ENCODE peak calls at places on chromosomes 4 and X, in four cellular contexts. D is breast epithelium, T is germinal center, L is GM12891. K is an unnamed sample.

GRCh38 chr4:185238261-185238681 is 28.9 kb downstream of the SNX25 start:
- DNase-seq in D (no peak), L (no peak), T (no peak), K (peak)

GRCh38 chrX:68292471-68292870 is 140.8 kb downstream of the OPHN1 start:
- DNase-seq in D (no peak), L (no peak), T (no peak), K (no peak)

GRCh38 chrX:126551725-126552312 is 795 bp downstream of the DCAF12L1 start:
- DNase-seq in T (no peak), L (no peak), D (no peak), K (no peak)

GRCh38 chrX:110317820-110318663 is at the start of gene AMMECR1:
- DNase-seq in T (peak), D (peak), L (peak), K (peak)

GRCh38 chrX:72258174-72258573 is 18.9 kb downstream of the RPS4X start:
- DNase-seq in L (no peak), T (no peak), D (no peak), K (peak)

GRCh38 chr4:77073106-77073858 is 2.5 kb downstream of the CCNI start:
- DNase-seq in T (no peak), D (no peak), L (no peak), K (peak)

GRCh38 chrX:136227074-136227473 is 24.1 kb downstream of the MAP7D3 start:
- DNase-seq in L (no peak), D (no peak), T (no peak), K (no peak)

GRCh38 chr4:11700751-11701226 is 272.1 kb upstream of the HS3ST1 start:
- DNase-seq in L (no peak), T (no peak), D (no peak), K (peak)

GRCh38 chr4:71669291-71669690 is 114.6 kb downstream of the GC start:
- DNase-seq in T (no peak), L (no peak), D (no peak), K (no peak)

GRCh38 chr4:15010038-15010585 is 7.8 kb downstream of the CPEB2 start:
- DNase-seq in T (no peak), D (no peak), L (no peak), K (no peak)

GRCh38 chrX:96204928-96205327 is 479.7 kb upstream of the DIAPH2 start:
- DNase-seq in L (no peak), T (no peak), D (no peak), K (no peak)

GRCh38 chr4:122364700-122365404 is 14.0 kb upstream of the ADAD1 start:
- DNase-seq in T (no peak), L (no peak), D (no peak), K (no peak)

GRCh38 chrX:11665144-11666040 is at the start of gene ARHGAP6:
- DNase-seq in T (no peak), D (no peak), L (peak), K (peak)

GRCh38 chr4:165096776-165097175 is 15.9 kb downstream of the TMEM192 start:
- DNase-seq in L (no peak), T (peak), D (no peak), K (peak)

GRCh38 chrX:112851806-112852205 is 11.2 kb upstream of the AMOT start:
- DNase-seq in D (no peak), T (no peak), L (no peak), K (no peak)

GRCh38 chr4:26936284-26937065 is 75.8 kb downstream of the STIM2 start:
- DNase-seq in L (no peak), D (no peak), T (no peak), K (peak)

GRCh38 chrX:145213504-145213903 is 33.8 kb upstream of the SPANXN1 start:
- DNase-seq in L (no peak), T (no peak), D (no peak), K (no peak)

GRCh38 chrX:71292669-71293379 is 8.7 kb upstream of the ITGB1BP2 start:
- DNase-seq in T (no peak), D (no peak), L (no peak), K (peak)

GRCh38 chr4:187477224-187477623 is 518.3 kb upstream of the ZFP42 start:
- DNase-seq in D (no peak), T (no peak), L (no peak), K (no peak)

GRCh38 chr4:74219241-74219640 is 61.3 kb downstream of the MTHFD2L start:
- DNase-seq in T (no peak), L (no peak), D (no peak), K (no peak)

GRCh38 chr4:965766-966134 is 7.6 kb downstream of the DGKQ start:
- DNase-seq in D (no peak), T (no peak), L (no peak), K (peak)

GRCh38 chr4:25397305-25397704 is 20.2 kb downstream of the ANAPC4 start:
- DNase-seq in T (no peak), L (no peak), D (no peak), K (no peak)

GRCh38 chr4:47106561-47106960 is 75.2 kb downstream of the GABRB1 start:
- DNase-seq in D (no peak), L (no peak), T (no peak), K (no peak)

GRCh38 chr4:122914292-122914904 is 8.0 kb downstream of the NUDT6 start:
- DNase-seq in L (no peak), D (no peak), T (peak), K (no peak)

GRCh38 chr4:141605425-141605856 is 30.9 kb upstream of the IL15 start:
- DNase-seq in D (no peak), L (no peak), T (no peak), K (no peak)

GRCh38 chrX:48823029-48823428 is 3.3 kb upstream of the ERAS start:
- DNase-seq in D (no peak), T (no peak), L (no peak), K (peak)

GRCh38 chr4:1761130-1761688 is 31.9 kb upstream of the FGFR3 start:
- DNase-seq in D (no peak), T (no peak), L (no peak), K (no peak)

GRCh38 chr4:123415977-123416376 is 19.4 kb downstream of the SPRY1 start:
- DNase-seq in D (no peak), T (no peak), L (no peak), K (no peak)

GRCh38 chr4:56684320-56684719 is 3.2 kb upstream of the HOPX start:
- DNase-seq in L (no peak), D (no peak), T (no peak), K (no peak)

GRCh38 chrX:124736553-124737240 is 390.3 kb downstream of the SH2D1A start:
- DNase-seq in D (no peak), L (no peak), T (no peak), K (no peak)

GRCh38 chrX:9498236-9498635 is 33.4 kb downstream of the TBL1X start:
- DNase-seq in D (no peak), T (no peak), L (no peak), K (no peak)

GRCh38 chrX:1546601-1547275 is 9.8 kb upstream of the P2RY8 start:
- DNase-seq in D (no peak), T (no peak), L (no peak), K (no peak)